ENCODE peak calls at places on chromosomes 12 and 14, in four cellular contexts. N, U, I and E are unnamed samples.
A peak's percentile ranks its signal among the peaks of the same experiment; 100 is the strongest.

GRCh38 chr12:40013292-40013691 is 92.6 kb downstream of the SLC2A13 start:
- DNase-seq in U (no peak), I (no peak), N (no peak), E (no peak)

GRCh38 chr14:90454041-90455000 is 57.5 kb downstream of the CALM1 start:
- DNase-seq in N (peak; percentile 76), U (peak; percentile 33), I (peak; percentile 95), E (no peak)

GRCh38 chr12:83168756-83169155 is 482.1 kb downstream of the TMTC2 start:
- DNase-seq in I (no peak), N (no peak), U (no peak), E (no peak)

GRCh38 chr12:121600702-121601336 is 20.0 kb upstream of the KDM2B start:
- DNase-seq in I (no peak), N (no peak), U (no peak), E (no peak)

GRCh38 chr12:75488553-75488952 is 8.0 kb downstream of the GLIPR1 start:
- DNase-seq in I (peak; percentile 24), N (peak; percentile 50), U (peak; percentile 12), E (no peak)

GRCh38 chr14:67186789-67187188 is 2.5 kb upstream of the GARIN2 start:
- DNase-seq in U (no peak), N (no peak), I (no peak), E (no peak)

GRCh38 chr12:49705479-49706267 is 1.5 kb downstream of the FMNL3 start:
- DNase-seq in I (peak; percentile 20), N (peak; percentile 53), U (peak; percentile 10), E (no peak)

GRCh38 chr14:101812071-101812470 is 50.6 kb downstream of the PPP2R5C start:
- DNase-seq in I (no peak), U (no peak), N (no peak), E (no peak)

GRCh38 chr14:88551094-88551870 is 3.5 kb downstream of the PTPN21 start:
- DNase-seq in U (no peak), N (peak; percentile 58), I (peak; percentile 88), E (no peak)

GRCh38 chr14:74636424-74637183 is 24.6 kb upstream of the LTBP2 start:
- DNase-seq in I (no peak), U (no peak), N (no peak), E (no peak)

GRCh38 chr12:57605308-57606015 is 838 bp downstream of the DTX3 start:
- DNase-seq in U (no peak), N (no peak), I (peak; percentile 50), E (no peak)

GRCh38 chr14:96071561-96071960 is 32.4 kb downstream of the C14orf132 start:
- DNase-seq in N (no peak), U (no peak), I (no peak), E (no peak)

GRCh38 chr12:68899251-68899771 is 33.7 kb downstream of the CPM start:
- DNase-seq in I (no peak), U (peak; percentile 46), N (no peak), E (no peak)

GRCh38 chr14:70571139-70571538 is 29.3 kb downstream of the MED6 start:
- DNase-seq in I (no peak), U (no peak), N (no peak), E (no peak)

GRCh38 chr12:81758421-81759214 is 532 bp downstream of the PPFIA2 start:
- DNase-seq in U (no peak), I (peak; percentile 75), N (no peak), E (no peak)

GRCh38 chr12:90262261-90262660 is 553.6 kb upstream of the ATP2B1 start:
- DNase-seq in N (no peak), U (no peak), I (no peak), E (no peak)

GRCh38 chr14:75990297-75990696 is 4.7 kb downstream of the IFT43 start:
- DNase-seq in N (no peak), U (no peak), I (peak; percentile 60), E (no peak)

GRCh38 chr12:72792889-72793288 is 520.7 kb downstream of the TRHDE start:
- DNase-seq in U (no peak), I (no peak), N (no peak), E (no peak)

GRCh38 chr14:105989746-105990302 is 463.4 kb downstream of the TMEM121 start:
- DNase-seq in U (no peak), N (no peak), I (no peak), E (no peak)

GRCh38 chr12:74782086-74782485 is 244.5 kb downstream of the ATXN7L3B start:
- DNase-seq in I (no peak), N (no peak), U (no peak), E (no peak)

GRCh38 chr12:127620956-127621355 is 646.0 kb upstream of the TMEM132C start:
- DNase-seq in I (no peak), U (no peak), N (no peak), E (no peak)

GRCh38 chr14:58151701-58152568 is at the start of gene ARMH4:
- DNase-seq in N (peak; percentile 78), I (peak; percentile 85), U (peak; percentile 63), E (no peak)

GRCh38 chr12:132362966-132363660 is 33.7 kb upstream of the GALNT9 start:
- DNase-seq in N (no peak), U (no peak), I (no peak), E (no peak)

GRCh38 chr14:56801920-56802319 is 8.4 kb downstream of the OTX2 start:
- DNase-seq in I (no peak), N (no peak), U (no peak), E (no peak)

GRCh38 chr12:26113194-26113654 is 11.6 kb downstream of the BHLHE41 start:
- DNase-seq in N (no peak), I (no peak), U (no peak), E (no peak)

GRCh38 chr12:111129149-111129548 is 208.8 kb upstream of the MYL2 start:
- DNase-seq in N (no peak), I (no peak), U (no peak), E (no peak)

GRCh38 chr12:32477714-32478113 is 78.4 kb downstream of the FGD4 start:
- DNase-seq in N (no peak), U (no peak), I (peak; percentile 63), E (no peak)

GRCh38 chr12:104790296-104791125 is 167.6 kb downstream of the SLC41A2 start:
- DNase-seq in I (peak; percentile 50), U (peak; percentile 5), N (peak; percentile 75), E (peak; percentile 13)
- TF ChIP-seq MAX in I (no peak), U (no peak), N (no peak), E (no peak)

GRCh38 chr12:88509347-88509746 is 70.9 kb downstream of the KITLG start:
- DNase-seq in I (no peak), U (no peak), N (no peak), E (no peak)
- TF ChIP-seq MXI1 in I (no peak), U (no peak), N (no peak), E (no peak)

GRCh38 chr14:23481362-23481970 is 12.0 kb downstream of the NGDN start:
- DNase-seq in N (peak; percentile 33), I (no peak), U (no peak), E (no peak)

GRCh38 chr14:23485311-23485710 is 15.8 kb downstream of the NGDN start:
- DNase-seq in N (no peak), I (no peak), U (no peak), E (no peak)

GRCh38 chr14:23482814-23483128 is 13.3 kb downstream of the NGDN start:
- DNase-seq in I (no peak), N (no peak), U (no peak), E (no peak)

GRCh38 chr14:23481992-23482813 is 12.7 kb downstream of the NGDN start:
- DNase-seq in U (no peak), I (peak; percentile 15), N (no peak), E (no peak)

DNA sequence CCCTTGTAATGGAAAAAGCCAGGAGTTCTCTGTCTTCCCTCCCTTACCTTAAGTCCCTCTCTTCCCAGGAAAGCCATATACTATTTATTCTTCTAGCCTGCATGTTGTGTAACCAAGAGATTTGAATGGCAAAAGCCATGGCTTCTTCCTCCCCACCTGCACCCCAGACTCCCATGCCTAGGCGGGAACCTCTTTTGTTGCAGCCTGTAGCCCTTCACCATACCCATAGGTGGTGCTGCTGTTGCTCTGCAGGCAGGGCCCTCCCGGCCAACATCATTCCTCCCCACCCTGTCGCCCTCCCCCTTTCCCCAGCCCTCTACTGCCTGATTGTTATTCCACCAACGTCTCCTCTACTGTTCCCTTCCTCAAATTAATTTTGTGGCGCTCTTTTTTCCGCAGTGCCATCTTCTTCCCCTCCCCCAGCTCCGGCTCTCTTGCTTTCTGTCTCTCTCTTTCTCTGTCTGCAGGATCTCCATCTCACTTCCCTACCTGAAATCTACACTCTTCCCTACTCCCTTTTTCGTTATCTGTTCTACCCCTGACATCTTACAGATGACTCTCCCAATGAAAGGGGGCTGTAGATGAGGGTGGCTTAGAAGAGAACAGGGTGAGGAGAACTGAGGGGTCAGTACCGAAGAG is 13.8 kb downstream of the NGDN start:
- DNase-seq in U (peak; percentile 69), I (peak; percentile 81), N (peak; percentile 34), E (no peak)
- TF ChIP-seq CTCF in U (peak; percentile 84), I (peak; percentile 53), N (peak; percentile 39), E (peak; percentile 35)

GRCh38 chr12:124391340-124392261 is 96.7 kb downstream of the RFLNA start:
- DNase-seq in I (no peak), U (no peak), N (peak; percentile 31), E (peak; percentile 28)

GRCh38 chr12:124393831-124394230 is 98.9 kb downstream of the RFLNA start:
- DNase-seq in I (no peak), U (no peak), N (no peak), E (no peak)

GRCh38 chr12:124392271-124392990 is 97.5 kb downstream of the RFLNA start:
- DNase-seq in I (peak; percentile 77), U (no peak), N (no peak), E (no peak)

GRCh38 chr12:124394462-124395128 is 99.7 kb downstream of the RFLNA start:
- DNase-seq in U (no peak), N (no peak), I (no peak), E (no peak)

GRCh38 chr12:124392991-124393790 is 98.3 kb downstream of the RFLNA start:
- DNase-seq in I (peak; percentile 92), U (no peak), N (no peak), E (no peak)
- TF ChIP-seq MAX in I (peak; percentile 47), U (no peak), N (no peak), E (no peak)

GRCh38 chr14:77140937-77141591 is 527 bp downstream of the ZDHHC22 start:
- DNase-seq in U (no peak), I (peak; percentile 94), N (no peak), E (no peak)
- TF ChIP-seq MXI1 in U (no peak), I (no peak), N (no peak), E (no peak)

GRCh38 chr12:123041042-123041531 is 60.6 kb downstream of the ARL6IP4 start:
- DNase-seq in U (no peak), N (no peak), I (peak; percentile 56), E (no peak)
- TF ChIP-seq CTCF in U (no peak), N (no peak), I (no peak), E (no peak)